ENCODE peak calls at places on chromosomes 16 and 17, in five cellular contexts. X is psoas muscle, P is ascending aorta, W is Caki2, Y is stomach. N is an unnamed sample.

GRCh38 chr16:88628512-88628974 is 9.8 kb upstream of the IL17C start:
- DNase-seq in X (no peak), P (no peak), W (no peak), Y (no peak), N (no peak)

GRCh38 chr16:66236301-66236700 is 130.2 kb upstream of the CDH5 start:
- DNase-seq in X (no peak), P (no peak), W (no peak), Y (no peak), N (no peak)

GRCh38 chr17:29141484-29141835 is 38.7 kb downstream of the MYO18A start:
- DNase-seq in X (no peak), P (no peak), W (no peak), Y (no peak), N (no peak)

GRCh38 chr17:74567397-74567796 is at the start of gene CD300H:
- DNase-seq in X (no peak), P (no peak), W (no peak), Y (no peak), N (no peak)

GRCh38 chr16:73053379-73054130 is 5.6 kb upstream of the ZFHX3 start:
- DNase-seq in X (no peak), P (no peak), W (peak; percentile 75), Y (no peak), N (no peak)

GRCh38 chr16:78844682-78845081 is 745.2 kb downstream of the WWOX start:
- DNase-seq in X (no peak), P (no peak), W (no peak), Y (no peak), N (no peak)

GRCh38 chr17:57587201-57587870 is 157.8 kb downstream of the CCDC182 start:
- DNase-seq in X (no peak), P (no peak), W (no peak), Y (no peak), N (no peak)

GRCh38 chr16:4550587-4550986 is 5.6 kb upstream of the C16orf96 start:
- DNase-seq in X (no peak), P (no peak), W (no peak), Y (no peak), N (no peak)

GRCh38 chr16:66660422-66661209 is 35.9 kb downstream of the CMTM4 start:
- DNase-seq in X (peak; percentile 65), P (no peak), W (peak; percentile 95), Y (peak; percentile 46), N (no peak)

GRCh38 chr16:24156777-24157176 is 99.4 kb upstream of the CACNG3 start:
- DNase-seq in X (no peak), P (no peak), W (no peak), Y (no peak), N (no peak)

GRCh38 chr16:70634861-70635260 is 11.5 kb upstream of the IL34 start:
- DNase-seq in X (no peak), P (no peak), W (no peak), Y (no peak), N (no peak)

GRCh38 chr16:572865-573650 is 3.3 kb downstream of the PIGQ start:
- DNase-seq in X (no peak), P (no peak), W (no peak), Y (no peak), N (no peak)

GRCh38 chr16:57245472-57246113 is 534 bp downstream of the ARL2BP start:
- DNase-seq in X (peak; percentile 55), P (no peak), W (no peak), Y (peak; percentile 40), N (no peak)

GRCh38 chr16:57667526-57668258 is 414 bp upstream of the ADGRG3 start:
- DNase-seq in X (peak; percentile 39), P (no peak), W (no peak), Y (peak; percentile 54), N (no peak)

GRCh38 chr17:50331085-50331791 is 14.7 kb upstream of the XYLT2 start:
- DNase-seq in X (no peak), P (no peak), W (no peak), Y (no peak), N (no peak)

GRCh38 chr17:43169561-43170139 is 1.4 kb upstream of the NBR1 start:
- DNase-seq in X (peak; percentile 27), P (peak; percentile 8), W (no peak), Y (peak; percentile 66), N (peak; percentile 9)

GRCh38 chr17:31579265-31579664 is 187.8 kb downstream of the RAB11FIP4 start:
- DNase-seq in X (no peak), P (no peak), W (peak; percentile 36), Y (peak; percentile 40), N (no peak)

GRCh38 chr16:88356124-88356726 is 26.5 kb upstream of the ZNF469 start:
- DNase-seq in X (peak; percentile 1), P (no peak), W (no peak), Y (no peak), N (no peak)

GRCh38 chr16:84848991-84849634 is 29.3 kb downstream of the CRISPLD2 start:
- DNase-seq in X (no peak), P (no peak), W (no peak), Y (no peak), N (no peak)

GRCh38 chr17:17096438-17097178 is 54.4 kb downstream of the MPRIP start:
- DNase-seq in X (no peak), P (no peak), W (no peak), Y (no peak), N (no peak)

N was measured in effector memory CD8-positive, alpha-beta T cell.